ENCODE peak calls at places on chromosomes 6 and 20, in eight cellular contexts. Q, Y, L, U, V, Z, D and I are unnamed samples.
A peak's percentile ranks its signal among the peaks of the same experiment; 100 is the strongest.

GRCh38 chr20:48404598-48404997 is 423.2 kb downstream of the PREX1 start:
- DNase-seq in Q (no peak), V (no peak), Y (no peak), U (no peak), Z (no peak), L (no peak), D (no peak), I (no peak)

GRCh38 chr6:142848969-142849368 is 96.0 kb downstream of the HIVEP2 start:
- DNase-seq in L (no peak), Y (no peak), V (no peak), Q (no peak), U (no peak), D (no peak), Z (no peak), I (no peak)

GRCh38 chr20:47349365-47350180 is 6.9 kb downstream of the ZMYND8 start:
- DNase-seq in Z (no peak), D (no peak), L (no peak), Q (no peak), Y (peak; percentile 47), V (no peak), U (no peak), I (no peak)

GRCh38 chr6:133408543-133408942 is 167.4 kb downstream of the EYA4 start:
- DNase-seq in U (no peak), Y (no peak), D (no peak), Z (no peak), L (no peak), V (no peak), Q (no peak), I (no peak)

GRCh38 chr6:41729624-41730023 is 5.8 kb downstream of the TFEB start:
- DNase-seq in Q (peak; percentile 8), L (no peak), V (no peak), Y (no peak), U (no peak), Z (no peak), D (no peak), I (no peak)

GRCh38 chr20:58584881-58585752 is 66.0 kb upstream of the STX16 start:
- DNase-seq in Q (no peak), Z (no peak), L (no peak), U (no peak), Y (peak; percentile 42), V (peak; percentile 87), D (no peak), I (no peak)

GRCh38 chr6:131107166-131107565 is 28.1 kb upstream of the AKAP7 start:
- DNase-seq in V (peak; percentile 30), L (no peak), Q (no peak), Y (peak; percentile 54), U (peak; percentile 76), D (no peak), Z (no peak), I (no peak)

GRCh38 chr6:12150812-12151432 is 138.8 kb downstream of the HIVEP1 start:
- DNase-seq in U (no peak), Y (peak; percentile 21), D (no peak), Z (peak; percentile 69), V (no peak), L (no peak), Q (peak; percentile 62), I (no peak)

GRCh38 chr6:71745525-71745924 is 140.8 kb upstream of the RIMS1 start:
- DNase-seq in Y (no peak), L (no peak), Z (no peak), V (no peak), Q (no peak), U (no peak), D (no peak), I (no peak)

GRCh38 chr6:44660561-44661220 is 273.2 kb downstream of the CDC5L start:
- DNase-seq in Z (no peak), Y (no peak), D (no peak), V (peak; percentile 49), U (no peak), L (no peak), Q (no peak), I (no peak)

GRCh38 chr20:51434556-51435256 is 107.8 kb downstream of the NFATC2 start:
- DNase-seq in D (no peak), Y (peak; percentile 93), L (no peak), Z (no peak), Q (no peak), U (peak; percentile 62), V (no peak), I (no peak)

GRCh38 chr20:57268399-57269076 is 2.1 kb upstream of the BMP7 start:
- DNase-seq in Z (no peak), U (no peak), Q (no peak), Y (no peak), D (no peak), V (no peak), L (no peak), I (no peak)